ENCODE peak calls at places on chromosome 4, in four cellular contexts. W is HepG2, J is body of pancreas, F is mucosa of descending colon. E is an unnamed sample.
A peak's percentile ranks its signal among the peaks of the same experiment; 100 is the strongest.

GRCh38 chr4:184787766-184788503 is 37.8 kb downstream of the ACSL1 start:
- DNase-seq in W (no peak), J (no peak), F (no peak), E (no peak)

GRCh38 chr4:151675366-151676060 is 85.3 kb downstream of the GATB start:
- DNase-seq in W (no peak), J (no peak), F (no peak), E (no peak)

GRCh38 chr4:2923141-2923551 is 40.1 kb downstream of the NOP14 start:
- DNase-seq in W (no peak), J (no peak), F (no peak), E (peak; percentile 43)

GRCh38 chr4:81652069-81652478 is 180.4 kb upstream of the RASGEF1B start:
- DNase-seq in W (no peak), J (no peak), F (no peak), E (no peak)

GRCh38 chr4:181017038-181017437 is 1226.2 kb upstream of the TENM3 start:
- DNase-seq in W (no peak), J (no peak), F (no peak), E (no peak)

GRCh38 chr4:139560396-139561084 is 4.5 kb upstream of the SETD7 start:
- DNase-seq in W (no peak), J (no peak), F (no peak), E (no peak)

GRCh38 chr4:6926681-6927478 is 17.3 kb downstream of the TBC1D14 start:
- DNase-seq in W (peak; percentile 96), J (no peak), F (peak; percentile 88), E (no peak)

GRCh38 chr4:6991249-6991648 is 51.9 kb upstream of the TADA2B start:
- DNase-seq in W (no peak), J (no peak), F (no peak), E (no peak)

GRCh38 chr4:53932784-53933183 is 131.6 kb downstream of the CHIC2 start:
- DNase-seq in W (no peak), J (no peak), F (no peak), E (peak; percentile 98)

GRCh38 chr4:162285753-162286152 is 122.0 kb upstream of the FSTL5 start:
- DNase-seq in W (no peak), J (no peak), F (no peak), E (no peak)

GRCh38 chr4:16233569-16234177 is 7.4 kb upstream of the TAPT1 start:
- DNase-seq in W (no peak), J (no peak), F (no peak), E (no peak)

GRCh38 chr4:10762541-10762940 is 78.0 kb upstream of the CLNK start:
- DNase-seq in W (no peak), J (no peak), F (no peak), E (peak; percentile 20)

GRCh38 chr4:110104661-110105060 is 93.8 kb downstream of the ELOVL6 start:
- DNase-seq in W (no peak), J (no peak), F (no peak), E (no peak)

GRCh38 chr4:87130985-87131753 is 89.2 kb downstream of the KLHL8 start:
- DNase-seq in W (no peak), J (no peak), F (no peak), E (no peak)

GRCh38 chr4:7540654-7541413 is 106.1 kb upstream of the PSAPL1 start:
- DNase-seq in W (no peak), J (no peak), F (no peak), E (no peak)

GRCh38 chr4:183444953-183445543 is 612 bp downstream of the CDKN2AIP start:
- DNase-seq in W (no peak), J (peak; percentile 35), F (peak; percentile 78), E (peak; percentile 17)

GRCh38 chr4:97720869-97721432 is 422.3 kb downstream of the STPG2 start:
- DNase-seq in W (peak; percentile 4), J (no peak), F (no peak), E (peak; percentile 56)

GRCh38 chr4:36173923-36174322 is 70.4 kb downstream of the ARAP2 start:
- DNase-seq in W (no peak), J (no peak), F (no peak), E (no peak)

GRCh38 chr4:36322921-36323354 is 41.5 kb downstream of the DTHD1 start:
- DNase-seq in W (no peak), J (no peak), F (no peak), E (no peak)

GRCh38 chr4:117157360-117157759 is 72.0 kb upstream of the TRAM1L1 start:
- DNase-seq in W (no peak), J (no peak), F (no peak), E (no peak)

GRCh38 chr4:118765399-118765798 is 70.5 kb downstream of the SEC24D start:
- DNase-seq in W (no peak), J (peak; percentile 17), F (no peak), E (peak; percentile 96)

GRCh38 chr4:185203380-185204237 is at the start of gene CFAP97:
- DNase-seq in W (peak; percentile 65), J (peak; percentile 91), F (peak; percentile 89), E (peak; percentile 96)

GRCh38 chr4:70183168-70183939 is 12.2 kb upstream of the ODAM start:
- DNase-seq in W (peak; percentile 75), J (peak; percentile 20), F (no peak), E (peak; percentile 67)

GRCh38 chr4:95551653-95552052 is 2.9 kb upstream of the UNC5C start:
- DNase-seq in W (no peak), J (no peak), F (no peak), E (no peak)

GRCh38 chr4:113278324-113278934 is 229.0 kb downstream of the ANK2 start:
- DNase-seq in W (peak; percentile 71), J (peak; percentile 54), F (no peak), E (peak; percentile 91)

GRCh38 chr4:143184217-143184502 is 557 bp upstream of the USP38 start:
- DNase-seq in W (no peak), J (no peak), F (no peak), E (no peak)

GRCh38 chr4:17447675-17448298 is 64.1 kb downstream of the QDPR start:
- DNase-seq in W (peak; percentile 67), J (peak; percentile 32), F (no peak), E (peak; percentile 85)

GRCh38 chr4:176404591-176404990 is 84.8 kb downstream of the SPCS3 start:
- DNase-seq in W (no peak), J (no peak), F (no peak), E (peak; percentile 89)

GRCh38 chr4:149781150-149781549 is 34.5 kb downstream of the IQCM start:
- DNase-seq in W (no peak), J (no peak), F (no peak), E (peak; percentile 78)

GRCh38 chr4:52577285-52577968 is 81.7 kb downstream of the USP46 start:
- DNase-seq in W (no peak), J (no peak), F (no peak), E (peak; percentile 53)

GRCh38 chr4:104491826-104492771 is 2.6 kb downstream of the CXXC4 start:
- DNase-seq in W (no peak), J (peak; percentile 33), F (no peak), E (no peak)

GRCh38 chr4:104494822-104495559 is at the start of gene CXXC4:
- DNase-seq in W (peak; percentile 10), J (peak; percentile 82), F (peak; percentile 73), E (peak; percentile 5)

GRCh38 chr4:104494161-104494560 is 533 bp downstream of the CXXC4 start:
- DNase-seq in W (peak; percentile 12), J (no peak), F (no peak), E (no peak)

GRCh38 chr4:104491396-104491821 is 3.3 kb downstream of the CXXC4 start:
- DNase-seq in W (no peak), J (no peak), F (peak; percentile 64), E (peak; percentile 15)

DNA sequence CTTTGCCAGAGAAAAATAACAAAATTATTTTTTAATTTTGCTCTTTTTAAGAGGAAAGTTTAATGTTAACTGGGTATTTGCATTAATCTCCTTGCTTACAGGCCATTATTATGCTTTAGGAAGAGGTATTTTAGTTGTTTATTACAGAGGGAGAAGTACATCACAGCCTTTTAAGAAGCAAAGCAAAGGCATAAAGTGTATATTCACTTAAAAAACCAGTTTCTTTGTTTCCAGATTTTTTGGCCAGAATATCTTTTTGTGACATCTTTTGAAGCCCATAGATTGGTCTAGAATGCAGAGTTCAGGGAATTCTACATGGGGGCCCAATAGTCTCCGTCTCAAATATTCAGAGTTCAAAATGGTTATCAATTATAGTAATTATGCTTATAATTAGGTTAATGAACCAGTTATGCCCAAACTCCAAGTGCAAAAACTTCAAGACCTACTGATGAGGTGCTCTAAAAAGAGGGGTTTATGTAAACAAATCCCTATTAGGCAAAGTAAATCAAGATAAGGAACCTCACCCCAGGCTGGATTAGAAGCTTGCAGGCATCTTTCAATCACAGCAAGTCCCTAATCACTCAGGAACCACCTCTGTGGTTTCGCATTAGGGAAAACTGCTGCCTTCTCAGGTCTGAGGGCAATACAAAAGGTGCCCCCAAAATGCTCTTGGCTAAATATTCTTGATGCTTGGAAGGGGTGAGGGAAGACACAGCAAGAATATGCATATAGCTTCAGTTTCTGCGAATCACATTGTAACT is 1.4 kb downstream of the CXXC4 start:
- DNase-seq in W (no peak), J (no peak), F (no peak), E (no peak)
- H3K4me3 ChIP-seq in W (no peak overlapping the region), J (no peak overlapping the region), F (no peak overlapping the region), E (no peak overlapping the region)

GRCh38 chr4:140799686-140800225 is 43.6 kb upstream of the TBC1D9 start:
- DNase-seq in W (no peak), J (no peak), F (no peak), E (no peak)
- TF ChIP-seq CTCF in W (no peak), J (no peak), F (no peak), E (no peak)

DNA sequence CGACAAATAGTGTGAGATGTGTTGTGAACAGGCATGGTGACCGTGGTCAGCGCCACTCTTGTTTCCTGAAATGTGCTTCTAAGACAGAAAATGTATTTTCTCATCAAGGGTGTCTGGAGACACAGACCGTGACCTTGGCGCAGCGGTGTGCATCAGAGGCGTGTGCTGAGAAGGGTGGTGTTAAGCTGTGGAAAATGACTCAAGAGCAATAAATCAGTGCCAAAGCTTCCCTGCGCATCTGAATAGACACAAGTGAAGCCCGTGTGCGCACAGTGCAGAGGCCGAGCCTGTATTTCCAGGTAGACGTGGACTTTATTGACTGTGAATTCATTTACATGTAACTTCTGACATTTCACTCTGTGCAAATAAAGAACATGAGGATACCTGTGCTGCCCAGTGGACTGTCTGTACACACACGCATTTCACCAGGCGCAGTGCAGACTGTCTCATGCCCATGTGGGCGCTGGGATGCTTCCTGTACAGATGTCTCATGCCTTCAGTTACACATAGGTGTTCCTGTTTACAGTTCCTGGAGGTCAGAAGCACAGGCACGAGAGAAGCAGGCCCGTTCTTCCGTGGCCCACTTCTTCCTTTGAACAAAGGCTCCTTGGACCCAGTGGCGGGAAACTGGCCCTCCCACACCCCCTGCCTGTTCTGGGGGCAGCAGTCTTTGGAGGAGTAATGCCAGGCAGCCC is 31.9 kb downstream of the NSG1 start:
- DNase-seq in W (no peak), J (no peak), F (no peak), E (no peak)
- H3K4me3 ChIP-seq in W (no peak overlapping the region), J (no peak overlapping the region), F (no peak overlapping the region), E (no peak overlapping the region)

DNA sequence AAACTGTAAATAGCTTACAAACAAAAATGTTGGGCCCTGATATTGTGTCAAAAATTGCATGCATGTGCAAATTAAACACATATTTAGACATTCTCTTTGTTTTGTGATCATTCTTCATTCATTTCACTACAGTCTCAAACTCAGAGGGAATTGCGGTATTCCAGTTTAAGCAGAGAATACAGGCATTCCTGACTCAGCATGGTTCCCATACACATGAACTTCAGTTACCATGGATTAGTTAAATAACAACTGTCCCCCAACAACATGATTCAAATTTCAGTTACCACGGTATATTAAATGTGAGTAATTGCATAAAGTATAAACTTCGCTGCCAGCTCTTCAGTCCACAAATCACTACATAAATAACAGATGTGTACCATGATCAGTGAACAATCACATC is 139.0 kb upstream of the SMARCAD1 start:
- DNase-seq in W (no peak), J (no peak), F (no peak), E (no peak)
- TF ChIP-seq CTCF in W (no peak), J (no peak), F (no peak), E (no peak)

GRCh38 chr4:73870260-73870659 is 1.1 kb downstream of the CXCL1 start:
- DNase-seq in W (no peak), J (no peak), F (peak; percentile 41), E (peak; percentile 56)
- H3K4me3 ChIP-seq in W (no peak overlapping the region), J (no peak overlapping the region), F (no peak overlapping the region), E (peak overlapping the region; percentile 71)